ENCODE peak calls at places on chromosome 9, in nine cellular contexts. One of them, this sample, is unnamed.

GRCh38 chr9:35606138-35606504 is 1.1 kb downstream of the TESK1 start:
- DNase-seq in GM23338: no peak
- DNase-seq in lower lobe of right lung: no peak
- DNase-seq in epithelial cell of esophagus: no peak
- DNase-seq in fibroblast of mammary gland: no peak
- DNase-seq in pancreas: no peak
- DNase-seq in bronchial epithelial cell: peak; percentile 7
- DNase-seq in fibroblast of the aortic adventitia: peak; percentile 2
- DNase-seq in neural crest cell: no peak
- DNase-seq in this sample: no peak

GRCh38 chr9:16543691-16544090 is 326.8 kb downstream of the BNC2 start:
- DNase-seq in GM23338: no peak
- DNase-seq in lower lobe of right lung: no peak
- DNase-seq in epithelial cell of esophagus: no peak
- DNase-seq in fibroblast of mammary gland: peak; percentile 60
- DNase-seq in pancreas: no peak
- DNase-seq in bronchial epithelial cell: no peak
- DNase-seq in fibroblast of the aortic adventitia: no peak
- DNase-seq in neural crest cell: no peak
- DNase-seq in this sample: no peak

GRCh38 chr9:17802249-17802857 is 223.5 kb downstream of the SH3GL2 start:
- DNase-seq in GM23338: peak; percentile 38
- DNase-seq in lower lobe of right lung: no peak
- DNase-seq in epithelial cell of esophagus: peak; percentile 24
- DNase-seq in fibroblast of mammary gland: peak; percentile 30
- DNase-seq in pancreas: no peak
- DNase-seq in bronchial epithelial cell: peak; percentile 20
- DNase-seq in fibroblast of the aortic adventitia: peak; percentile 38
- DNase-seq in neural crest cell: no peak
- DNase-seq in this sample: peak; percentile 12

GRCh38 chr9:134403682-134404301 is 77.5 kb downstream of the RXRA start:
- DNase-seq in GM23338: no peak
- DNase-seq in lower lobe of right lung: peak; percentile 86
- DNase-seq in epithelial cell of esophagus: no peak
- DNase-seq in fibroblast of mammary gland: peak; percentile 91
- DNase-seq in pancreas: no peak
- DNase-seq in bronchial epithelial cell: no peak
- DNase-seq in fibroblast of the aortic adventitia: peak; percentile 93
- DNase-seq in neural crest cell: no peak
- DNase-seq in this sample: no peak

GRCh38 chr9:137454145-137454505 is 5.0 kb downstream of the NSMF start:
- DNase-seq in GM23338: peak; percentile 79
- DNase-seq in lower lobe of right lung: peak; percentile 84
- DNase-seq in epithelial cell of esophagus: peak; percentile 47
- DNase-seq in fibroblast of mammary gland: no peak
- DNase-seq in pancreas: peak; percentile 43
- DNase-seq in bronchial epithelial cell: no peak
- DNase-seq in fibroblast of the aortic adventitia: peak; percentile 17
- DNase-seq in neural crest cell: peak; percentile 47
- DNase-seq in this sample: peak; percentile 71

GRCh38 chr9:134422701-134423100 is 96.4 kb downstream of the RXRA start:
- DNase-seq in GM23338: no peak
- DNase-seq in lower lobe of right lung: peak; percentile 65
- DNase-seq in epithelial cell of esophagus: no peak
- DNase-seq in fibroblast of mammary gland: no peak
- DNase-seq in pancreas: no peak
- DNase-seq in bronchial epithelial cell: no peak
- DNase-seq in fibroblast of the aortic adventitia: no peak
- DNase-seq in neural crest cell: no peak
- DNase-seq in this sample: no peak

GRCh38 chr9:2723666-2724065 is 6.4 kb downstream of the KCNV2 start:
- DNase-seq in GM23338: no peak
- DNase-seq in lower lobe of right lung: no peak
- DNase-seq in epithelial cell of esophagus: peak; percentile 29
- DNase-seq in fibroblast of mammary gland: no peak
- DNase-seq in pancreas: no peak
- DNase-seq in bronchial epithelial cell: no peak
- DNase-seq in fibroblast of the aortic adventitia: no peak
- DNase-seq in neural crest cell: peak; percentile 39
- DNase-seq in this sample: no peak

GRCh38 chr9:124220551-124221451 is 36.9 kb upstream of the NEK6 start:
- DNase-seq in GM23338: no peak
- DNase-seq in lower lobe of right lung: no peak
- DNase-seq in epithelial cell of esophagus: peak; percentile 56
- DNase-seq in fibroblast of mammary gland: peak; percentile 68
- DNase-seq in pancreas: peak; percentile 91
- DNase-seq in bronchial epithelial cell: peak; percentile 80
- DNase-seq in fibroblast of the aortic adventitia: peak; percentile 68
- DNase-seq in neural crest cell: no peak
- DNase-seq in this sample: no peak

GRCh38 chr9:4937436-4937835 is 47.6 kb upstream of the JAK2 start:
- DNase-seq in GM23338: no peak
- DNase-seq in lower lobe of right lung: no peak
- DNase-seq in epithelial cell of esophagus: no peak
- DNase-seq in fibroblast of mammary gland: no peak
- DNase-seq in pancreas: no peak
- DNase-seq in bronchial epithelial cell: no peak
- DNase-seq in fibroblast of the aortic adventitia: no peak
- DNase-seq in neural crest cell: no peak
- DNase-seq in this sample: no peak

GRCh38 chr9:92138157-92138959 is 23.1 kb upstream of the SPTLC1 start:
- DNase-seq in GM23338: peak; percentile 89
- DNase-seq in lower lobe of right lung: peak; percentile 83
- DNase-seq in epithelial cell of esophagus: peak; percentile 52
- DNase-seq in fibroblast of mammary gland: peak; percentile 49
- DNase-seq in pancreas: peak; percentile 34
- DNase-seq in bronchial epithelial cell: peak; percentile 16
- DNase-seq in fibroblast of the aortic adventitia: peak; percentile 63
- DNase-seq in neural crest cell: peak; percentile 92
- DNase-seq in this sample: peak; percentile 93

DNA sequence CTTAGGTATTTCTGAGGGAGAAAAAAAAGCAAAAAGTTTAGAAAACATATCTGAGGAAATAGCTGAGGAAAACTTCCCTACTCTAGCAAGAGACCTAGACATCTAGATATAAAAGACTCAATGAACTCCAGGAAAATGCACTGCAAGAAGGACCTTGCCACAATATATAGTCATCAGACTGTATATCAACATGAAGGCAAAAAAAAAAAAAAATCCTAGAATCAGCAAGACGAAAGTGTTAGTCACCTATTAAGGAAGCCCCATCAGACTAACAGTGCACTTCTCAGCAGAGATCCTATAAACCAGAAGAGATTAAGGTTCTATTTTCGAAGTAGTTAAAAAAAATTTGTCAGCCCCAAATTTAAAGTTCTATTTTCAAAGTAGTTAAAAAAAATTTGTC is 166.2 kb downstream of the TMEM38B start:
- DNase-seq in GM23338: no peak
- DNase-seq in lower lobe of right lung: no peak
- DNase-seq in epithelial cell of esophagus: no peak
- DNase-seq in fibroblast of mammary gland: no peak
- DNase-seq in pancreas: no peak
- DNase-seq in bronchial epithelial cell: peak; percentile 37
- DNase-seq in fibroblast of the aortic adventitia: no peak
- DNase-seq in neural crest cell: no peak
- DNase-seq in this sample: no peak
- TF ChIP-seq CTCF in GM23338: no peak
- TF ChIP-seq CTCF in lower lobe of right lung: no peak
- TF ChIP-seq CTCF in epithelial cell of esophagus: no peak
- TF ChIP-seq CTCF in fibroblast of mammary gland: no peak
- TF ChIP-seq CTCF in pancreas: no peak
- TF ChIP-seq CTCF in bronchial epithelial cell: no peak
- TF ChIP-seq CTCF in fibroblast of the aortic adventitia: no peak
- TF ChIP-seq CTCF in neural crest cell: no peak
- TF ChIP-seq CTCF in this sample: no peak

GRCh38 chr9:98406469-98406868 is 151.0 kb upstream of the TBC1D2 start:
- DNase-seq in GM23338: no peak
- DNase-seq in lower lobe of right lung: no peak
- DNase-seq in epithelial cell of esophagus: no peak
- DNase-seq in fibroblast of mammary gland: no peak
- DNase-seq in pancreas: no peak
- DNase-seq in bronchial epithelial cell: no peak
- DNase-seq in fibroblast of the aortic adventitia: no peak
- DNase-seq in neural crest cell: no peak
- DNase-seq in this sample: no peak

GRCh38 chr9:98409637-98410173 is 154.3 kb upstream of the TBC1D2 start:
- DNase-seq in GM23338: no peak
- DNase-seq in lower lobe of right lung: no peak
- DNase-seq in epithelial cell of esophagus: no peak
- DNase-seq in fibroblast of mammary gland: peak; percentile 16
- DNase-seq in pancreas: no peak
- DNase-seq in bronchial epithelial cell: no peak
- DNase-seq in fibroblast of the aortic adventitia: no peak
- DNase-seq in neural crest cell: no peak
- DNase-seq in this sample: no peak

GRCh38 chr9:98411981-98412561 is 156.6 kb upstream of the TBC1D2 start:
- DNase-seq in GM23338: no peak
- DNase-seq in lower lobe of right lung: no peak
- DNase-seq in epithelial cell of esophagus: no peak
- DNase-seq in fibroblast of mammary gland: no peak
- DNase-seq in pancreas: no peak
- DNase-seq in bronchial epithelial cell: no peak
- DNase-seq in fibroblast of the aortic adventitia: no peak
- DNase-seq in neural crest cell: no peak
- DNase-seq in this sample: no peak

GRCh38 chr9:98415782-98416181 is 160.3 kb upstream of the TBC1D2 start:
- DNase-seq in GM23338: no peak
- DNase-seq in lower lobe of right lung: no peak
- DNase-seq in epithelial cell of esophagus: no peak
- DNase-seq in fibroblast of mammary gland: no peak
- DNase-seq in pancreas: no peak
- DNase-seq in bronchial epithelial cell: no peak
- DNase-seq in fibroblast of the aortic adventitia: no peak
- DNase-seq in neural crest cell: no peak
- DNase-seq in this sample: no peak

DNA sequence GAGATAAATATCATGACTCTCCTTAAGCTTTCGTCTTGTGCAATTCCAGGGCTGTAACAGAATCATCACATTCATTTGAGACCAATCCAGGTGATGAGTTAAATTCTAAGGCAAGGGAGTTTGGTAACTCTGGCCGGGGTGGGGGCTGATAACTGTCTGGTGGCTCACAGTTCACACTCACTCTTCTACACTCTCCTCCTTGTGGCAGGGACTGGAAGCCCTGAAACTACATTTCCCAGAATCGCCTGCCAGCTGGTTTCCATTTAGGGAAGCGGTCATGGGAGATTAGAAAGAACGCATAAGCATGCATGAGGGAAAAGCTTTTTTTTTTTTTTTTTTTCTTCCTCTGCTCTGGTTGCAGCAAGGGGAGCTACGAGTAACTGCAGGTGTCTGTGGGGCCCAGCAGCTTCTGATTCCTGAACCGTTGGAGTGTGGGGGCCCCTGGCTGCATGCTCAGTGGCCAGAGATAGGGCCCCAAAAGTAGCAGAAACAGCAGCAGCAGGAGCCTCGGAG is 154.8 kb upstream of the TBC1D2 start:
- DNase-seq in GM23338: peak; percentile 81
- DNase-seq in lower lobe of right lung: no peak
- DNase-seq in epithelial cell of esophagus: peak; percentile 54
- DNase-seq in fibroblast of mammary gland: peak; percentile 94
- DNase-seq in pancreas: peak; percentile 6
- DNase-seq in bronchial epithelial cell: peak; percentile 47
- DNase-seq in fibroblast of the aortic adventitia: peak; percentile 90
- DNase-seq in neural crest cell: peak; percentile 12
- DNase-seq in this sample: peak; percentile 41
- TF ChIP-seq CTCF in GM23338: no peak
- TF ChIP-seq CTCF in lower lobe of right lung: peak; percentile 11
- TF ChIP-seq CTCF in epithelial cell of esophagus: peak; percentile 32
- TF ChIP-seq CTCF in fibroblast of mammary gland: peak; percentile 67
- TF ChIP-seq CTCF in pancreas: no peak
- TF ChIP-seq CTCF in bronchial epithelial cell: peak; percentile 22
- TF ChIP-seq CTCF in fibroblast of the aortic adventitia: peak; percentile 76
- TF ChIP-seq CTCF in neural crest cell: peak; percentile 39
- TF ChIP-seq CTCF in this sample: no peak

GRCh38 chr9:123072407-123072995 is 39.0 kb downstream of the GPR21 start:
- DNase-seq in GM23338: peak; percentile 80
- DNase-seq in lower lobe of right lung: no peak
- DNase-seq in epithelial cell of esophagus: no peak
- DNase-seq in fibroblast of mammary gland: no peak
- DNase-seq in pancreas: no peak
- DNase-seq in bronchial epithelial cell: no peak
- DNase-seq in fibroblast of the aortic adventitia: no peak
- DNase-seq in neural crest cell: no peak
- DNase-seq in this sample: no peak

GRCh38 chr9:123073441-123073840 is 40.0 kb downstream of the GPR21 start:
- DNase-seq in GM23338: peak; percentile 40
- DNase-seq in lower lobe of right lung: no peak
- DNase-seq in epithelial cell of esophagus: no peak
- DNase-seq in fibroblast of mammary gland: no peak
- DNase-seq in pancreas: no peak
- DNase-seq in bronchial epithelial cell: no peak
- DNase-seq in fibroblast of the aortic adventitia: no peak
- DNase-seq in neural crest cell: no peak
- DNase-seq in this sample: no peak

GRCh38 chr9:123070210-123070609 is 36.7 kb downstream of the GPR21 start:
- DNase-seq in GM23338: no peak
- DNase-seq in lower lobe of right lung: no peak
- DNase-seq in epithelial cell of esophagus: peak; percentile 10
- DNase-seq in fibroblast of mammary gland: peak; percentile 9
- DNase-seq in pancreas: no peak
- DNase-seq in bronchial epithelial cell: no peak
- DNase-seq in fibroblast of the aortic adventitia: no peak
- DNase-seq in neural crest cell: no peak
- DNase-seq in this sample: no peak

GRCh38 chr9:123074627-123075026 is 41.2 kb downstream of the GPR21 start:
- DNase-seq in GM23338: no peak
- DNase-seq in lower lobe of right lung: no peak
- DNase-seq in epithelial cell of esophagus: no peak
- DNase-seq in fibroblast of mammary gland: no peak
- DNase-seq in pancreas: no peak
- DNase-seq in bronchial epithelial cell: no peak
- DNase-seq in fibroblast of the aortic adventitia: no peak
- DNase-seq in neural crest cell: no peak
- DNase-seq in this sample: no peak

GRCh38 chr9:123073991-123074422 is 40.5 kb downstream of the GPR21 start:
- DNase-seq in GM23338: no peak
- DNase-seq in lower lobe of right lung: no peak
- DNase-seq in epithelial cell of esophagus: no peak
- DNase-seq in fibroblast of mammary gland: peak; percentile 71
- DNase-seq in pancreas: no peak
- DNase-seq in bronchial epithelial cell: no peak
- DNase-seq in fibroblast of the aortic adventitia: peak; percentile 89
- DNase-seq in neural crest cell: no peak
- DNase-seq in this sample: no peak
- TF ChIP-seq CTCF in GM23338: no peak
- TF ChIP-seq CTCF in lower lobe of right lung: no peak
- TF ChIP-seq CTCF in epithelial cell of esophagus: no peak
- TF ChIP-seq CTCF in fibroblast of mammary gland: peak; percentile 12
- TF ChIP-seq CTCF in pancreas: no peak
- TF ChIP-seq CTCF in bronchial epithelial cell: no peak
- TF ChIP-seq CTCF in fibroblast of the aortic adventitia: peak; percentile 17
- TF ChIP-seq CTCF in neural crest cell: no peak
- TF ChIP-seq CTCF in this sample: no peak

GRCh38 chr9:22528485-22528884 is 81.9 kb downstream of the DMRTA1 start:
- DNase-seq in GM23338: peak; percentile 39
- DNase-seq in lower lobe of right lung: no peak
- DNase-seq in epithelial cell of esophagus: no peak
- DNase-seq in fibroblast of mammary gland: peak; percentile 56
- DNase-seq in pancreas: no peak
- DNase-seq in bronchial epithelial cell: no peak
- DNase-seq in fibroblast of the aortic adventitia: peak; percentile 66
- DNase-seq in neural crest cell: no peak
- DNase-seq in this sample: no peak
- TF ChIP-seq CTCF in GM23338: peak; percentile 65
- TF ChIP-seq CTCF in lower lobe of right lung: peak; percentile 18
- TF ChIP-seq CTCF in epithelial cell of esophagus: peak; percentile 23
- TF ChIP-seq CTCF in fibroblast of mammary gland: peak; percentile 57
- TF ChIP-seq CTCF in pancreas: no peak
- TF ChIP-seq CTCF in bronchial epithelial cell: no peak
- TF ChIP-seq CTCF in fibroblast of the aortic adventitia: peak; percentile 67
- TF ChIP-seq CTCF in neural crest cell: peak; percentile 38
- TF ChIP-seq CTCF in this sample: no peak

GRCh38 chr9:127943011-127943662 is 5.5 kb upstream of the DPM2 start:
- DNase-seq in GM23338: no peak
- DNase-seq in lower lobe of right lung: no peak
- DNase-seq in epithelial cell of esophagus: no peak
- DNase-seq in fibroblast of mammary gland: no peak
- DNase-seq in pancreas: no peak
- DNase-seq in bronchial epithelial cell: no peak
- DNase-seq in fibroblast of the aortic adventitia: no peak
- DNase-seq in neural crest cell: no peak
- DNase-seq in this sample: no peak
- TF ChIP-seq CTCF in GM23338: no peak
- TF ChIP-seq CTCF in lower lobe of right lung: no peak
- TF ChIP-seq CTCF in epithelial cell of esophagus: no peak
- TF ChIP-seq CTCF in fibroblast of mammary gland: no peak
- TF ChIP-seq CTCF in pancreas: no peak
- TF ChIP-seq CTCF in bronchial epithelial cell: no peak
- TF ChIP-seq CTCF in fibroblast of the aortic adventitia: no peak
- TF ChIP-seq CTCF in neural crest cell: no peak
- TF ChIP-seq CTCF in this sample: no peak

This sample was measured in endothelial cell.